ENCODE peak calls at places on chromosome 10, in four cellular contexts. C, N, A and Z are unnamed samples.

GRCh38 chr10:26048756-26049155 is 114.7 kb downstream of the MYO3A start:
- DNase-seq in C (no peak), N (no peak), A (no peak), Z (no peak)

GRCh38 chr10:27446091-27446918 is 57.8 kb upstream of the RAB18 start:
- DNase-seq in C (peak), N (no peak), A (no peak), Z (peak)

GRCh38 chr10:97497572-97498075 is 598 bp downstream of the MMS19 start:
- DNase-seq in C (peak), N (peak), A (peak), Z (peak)

GRCh38 chr10:6755891-6756460 is 175.9 kb upstream of the PRKCQ start:
- DNase-seq in C (no peak), N (no peak), A (no peak), Z (no peak)

GRCh38 chr10:29438271-29438670 is 149.4 kb downstream of the LYZL1 start:
- DNase-seq in C (no peak), N (no peak), A (no peak), Z (no peak)

GRCh38 chr10:91798736-91799579 is 732 bp downstream of the TNKS2 start:
- DNase-seq in C (no peak), N (peak), A (no peak), Z (peak)

GRCh38 chr10:28548781-28549498 is 16.0 kb downstream of the WAC start:
- DNase-seq in C (no peak), N (no peak), A (no peak), Z (no peak)

GRCh38 chr10:133058267-133059092 is 29.2 kb upstream of the ADGRA1 start:
- DNase-seq in C (no peak), N (no peak), A (no peak), Z (no peak)

GRCh38 chr10:29482591-29483421 is 152.0 kb downstream of the SVIL start:
- DNase-seq in C (no peak), N (no peak), A (peak), Z (peak)

GRCh38 chr10:43407148-43407575 is 1.8 kb downstream of the HNRNPF start:
- DNase-seq in C (no peak), N (peak), A (no peak), Z (peak)

GRCh38 chr10:102072867-102073527 is 7.8 kb downstream of the HPS6 start:
- DNase-seq in C (peak), N (peak), A (peak), Z (peak)

GRCh38 chr10:89861584-89862287 is 160.3 kb downstream of the KIF20B start:
- DNase-seq in C (no peak), N (peak), A (no peak), Z (peak)

GRCh38 chr10:71067098-71067760 is 145.1 kb upstream of the UNC5B start:
- DNase-seq in C (no peak), N (no peak), A (no peak), Z (peak)

GRCh38 chr10:76192694-76193304 is 761.4 kb downstream of the LRMDA start:
- DNase-seq in C (no peak), N (no peak), A (no peak), Z (no peak)

GRCh38 chr10:119118231-119118630 is 14.3 kb downstream of the DENND10 start:
- DNase-seq in C (no peak), N (no peak), A (no peak), Z (peak)

GRCh38 chr10:124259139-124259825 is 159.4 kb downstream of the OAT start:
- DNase-seq in C (no peak), N (no peak), A (no peak), Z (peak)

GRCh38 chr10:43049081-43049551 is 27.8 kb upstream of the RET start:
- DNase-seq in C (no peak), N (peak), A (no peak), Z (no peak)

GRCh38 chr10:49518982-49519578 is 19.8 kb downstream of the ERCC6 start:
- DNase-seq in C (peak), N (no peak), A (no peak), Z (peak)

GRCh38 chr10:132497788-132498561 is 39.6 kb upstream of the INPP5A start:
- DNase-seq in C (no peak), N (no peak), A (no peak), Z (no peak)

GRCh38 chr10:132879408-132880147 is 62.8 kb downstream of the CFAP46 start:
- DNase-seq in C (no peak), N (no peak), A (no peak), Z (no peak)

GRCh38 chr10:131641231-131641630 is 259.6 kb upstream of the PPP2R2D start:
- DNase-seq in C (no peak), N (no peak), A (no peak), Z (no peak)

GRCh38 chr10:28387141-28387540 is 84.3 kb upstream of the MPP7 start:
- DNase-seq in C (no peak), N (no peak), A (no peak), Z (no peak)

GRCh38 chr10:43235070-43235900 is 31.6 kb downstream of the RASGEF1A start:
- DNase-seq in C (no peak), N (no peak), A (no peak), Z (no peak)

GRCh38 chr10:86918022-86918471 is 39.4 kb downstream of the MMRN2 start:
- DNase-seq in C (no peak), N (no peak), A (no peak), Z (peak)

GRCh38 chr10:112006407-112006806 is 177.2 kb downstream of the GPAM start:
- DNase-seq in C (no peak), N (no peak), A (no peak), Z (no peak)

GRCh38 chr10:107915277-107915634 is 750.8 kb upstream of the SORCS1 start:
- DNase-seq in C (no peak), N (no peak), A (no peak), Z (peak)

GRCh38 chr10:4889959-4890358 is 64.0 kb downstream of the AKR1E2 start:
- DNase-seq in C (no peak), N (no peak), A (no peak), Z (no peak)

GRCh38 chr10:127579640-127580039 is 30.5 kb downstream of the NPS start:
- DNase-seq in C (no peak), N (no peak), A (no peak), Z (no peak)

GRCh38 chr10:132144086-132144485 is 42.7 kb upstream of the DPYSL4 start:
- DNase-seq in C (no peak), N (no peak), A (no peak), Z (no peak)

GRCh38 chr10:5595591-5596590 is 70.5 kb downstream of the ASB13 start:
- DNase-seq in C (peak), N (no peak), A (no peak), Z (no peak)

GRCh38 chr10:67971311-67971710 is 86.9 kb downstream of the SIRT1 start:
- DNase-seq in C (no peak), N (no peak), A (no peak), Z (no peak)

GRCh38 chr10:102113956-102114857 is 6.0 kb downstream of the LDB1 start:
- DNase-seq in C (no peak), N (peak), A (no peak), Z (peak)

GRCh38 chr10:26386800-26387199 is 51.3 kb upstream of the APBB1IP start:
- DNase-seq in C (no peak), N (no peak), A (no peak), Z (no peak)

GRCh38 chr10:12390733-12391132 is 41.4 kb downstream of the CAMK1D start:
- DNase-seq in C (no peak), N (no peak), A (no peak), Z (no peak)

GRCh38 chr10:120131183-120131582 is 238.7 kb downstream of the SEC23IP start:
- DNase-seq in C (peak), N (no peak), A (no peak), Z (no peak)